ENCODE peak calls at places on chromosomes 16 and 17, in nine cellular contexts. V is left ventricle myocardium inferior, C is cardiac muscle cell, Y is thoracic aorta, U is GM23338, K is colonic mucosa, E is coronary artery, A is uterus, I is lung. P is an unnamed sample.

GRCh38 chr16:56792960-56793359 is 63.0 kb downstream of the NUP93 start:
- DNase-seq in C (no peak), I (no peak), V (no peak), Y (no peak), A (no peak), U (no peak), K (no peak), E (no peak), P (no peak)

GRCh38 chr17:6491071-6491700 is 46.9 kb downstream of the PIMREG start:
- DNase-seq in V (no peak), I (no peak), E (no peak), C (no peak), K (no peak), A (no peak), U (peak; percentile 48), Y (no peak), P (no peak)

GRCh38 chr17:82791532-82791931 is 39.7 kb downstream of the TBCD start:
- DNase-seq in E (no peak), K (no peak), V (no peak), U (no peak), A (no peak), C (no peak), I (no peak), Y (no peak), P (peak; percentile 97)

GRCh38 chr16:54361813-54362212 is 75.2 kb upstream of the IRX3 start:
- DNase-seq in U (peak; percentile 53), V (no peak), E (no peak), Y (no peak), K (no peak), C (no peak), I (no peak), A (no peak), P (no peak)

GRCh38 chr17:15918661-15919259 is 26.2 kb upstream of the ADORA2B start:
- DNase-seq in C (no peak), Y (no peak), E (peak; percentile 17), U (no peak), K (no peak), V (peak; percentile 37), I (no peak), A (no peak), P (no peak)

GRCh38 chr16:21222495-21223337 is 10.8 kb upstream of the ANKS4B start:
- DNase-seq in I (no peak), Y (no peak), V (no peak), K (peak; percentile 49), E (no peak), A (no peak), C (no peak), U (peak; percentile 22), P (no peak)

GRCh38 chr17:33057564-33057963 is 65.9 kb downstream of the SPACA3 start:
- DNase-seq in V (no peak), E (peak; percentile 35), K (no peak), C (no peak), Y (no peak), I (no peak), A (no peak), U (no peak), P (no peak)

GRCh38 chr17:21573961-21574610 is 118.2 kb upstream of the KCNJ18 start:
- DNase-seq in V (peak; percentile 83), I (no peak), U (no peak), K (peak; percentile 54), E (no peak), A (peak; percentile 72), C (no peak), Y (no peak), P (peak; percentile 81)

GRCh38 chr16:17304124-17304813 is 166.5 kb downstream of the XYLT1 start:
- DNase-seq in Y (no peak), E (no peak), V (no peak), K (peak; percentile 62), I (peak; percentile 40), U (no peak), C (no peak), A (no peak), P (peak; percentile 54)

GRCh38 chr16:56787185-56787584 is 57.3 kb downstream of the NUP93 start:
- DNase-seq in V (no peak), U (peak; percentile 45), E (no peak), I (no peak), Y (no peak), A (no peak), K (no peak), C (peak; percentile 17), P (no peak)

GRCh38 chr16:10297341-10298006 is 88.4 kb upstream of the ATF7IP2 start:
- DNase-seq in Y (no peak), V (no peak), C (no peak), A (no peak), K (no peak), U (no peak), E (no peak), I (no peak), P (no peak)

GRCh38 chr16:14505846-14506245 is 124.2 kb downstream of the PARN start:
- DNase-seq in U (no peak), K (no peak), I (no peak), E (no peak), C (no peak), Y (no peak), A (no peak), V (no peak), P (peak; percentile 90)

GRCh38 chr17:35890774-35891155 is 10.6 kb upstream of the CCL5 start:
- DNase-seq in V (no peak), A (no peak), U (peak; percentile 24), I (peak; percentile 29), C (no peak), Y (no peak), K (peak; percentile 34), E (no peak), P (no peak)

GRCh38 chr16:3164121-3164991 is 23.6 kb upstream of the OR1F1 start:
- DNase-seq in C (no peak), U (no peak), V (no peak), Y (no peak), I (no peak), K (no peak), E (no peak), A (no peak), P (no peak)

GRCh38 chr16:64391009-64391663 is 730.7 kb downstream of the CDH11 start:
- DNase-seq in I (no peak), U (no peak), E (no peak), A (no peak), Y (no peak), C (no peak), K (no peak), V (no peak), P (peak; percentile 57)

GRCh38 chr17:72299092-72299491 is 178.3 kb downstream of the SOX9 start:
- DNase-seq in A (no peak), V (no peak), C (no peak), I (no peak), U (no peak), E (no peak), K (no peak), Y (no peak), P (no peak)

GRCh38 chr16:10572611-10573010 is 7.8 kb downstream of the EMP2 start:
- DNase-seq in E (no peak), K (no peak), Y (no peak), I (no peak), A (no peak), V (no peak), C (no peak), U (no peak), P (no peak)

DNA sequence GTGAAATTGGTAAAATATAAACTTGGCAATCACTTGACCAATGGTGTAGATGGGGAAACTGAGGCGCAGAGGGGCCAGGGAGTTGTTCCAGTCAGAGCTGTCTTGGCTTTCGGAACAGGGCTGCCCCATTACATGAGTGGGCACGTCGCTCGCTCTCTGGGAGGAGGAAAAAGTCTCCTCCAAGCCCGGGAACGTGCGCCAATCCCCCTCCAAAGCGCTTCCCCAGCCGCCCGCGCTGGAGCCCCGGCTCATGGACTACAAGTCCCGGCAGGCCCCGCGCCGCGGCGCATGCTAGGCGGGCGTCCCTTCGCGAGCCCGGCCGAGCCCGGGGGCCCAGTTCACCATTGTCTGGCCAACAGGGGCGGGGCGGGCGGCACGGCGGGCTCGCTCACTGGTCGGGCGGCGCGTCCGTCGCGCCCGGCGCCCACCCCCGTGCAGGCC is 294 bp upstream of the LLGL1 start:
- DNase-seq in I (peak; percentile 95), E (peak; percentile 96), U (peak; percentile 98), V (peak; percentile 98), Y (peak; percentile 85), C (peak; percentile 99), A (peak; percentile 96), K (peak; percentile 96), P (peak; percentile 92)
- H3K4me3 ChIP-seq in I (peak overlapping the region; percentile 30), E (peak overlapping the region; percentile 93), U (peak overlapping the region; percentile 65), V (peak overlapping the region; percentile 77), Y (peak overlapping the region; percentile 67), C (no peak overlapping the region), A (peak overlapping the region; percentile 33), K (peak overlapping the region; percentile 14), P (peak overlapping the region; percentile 42)

DNA sequence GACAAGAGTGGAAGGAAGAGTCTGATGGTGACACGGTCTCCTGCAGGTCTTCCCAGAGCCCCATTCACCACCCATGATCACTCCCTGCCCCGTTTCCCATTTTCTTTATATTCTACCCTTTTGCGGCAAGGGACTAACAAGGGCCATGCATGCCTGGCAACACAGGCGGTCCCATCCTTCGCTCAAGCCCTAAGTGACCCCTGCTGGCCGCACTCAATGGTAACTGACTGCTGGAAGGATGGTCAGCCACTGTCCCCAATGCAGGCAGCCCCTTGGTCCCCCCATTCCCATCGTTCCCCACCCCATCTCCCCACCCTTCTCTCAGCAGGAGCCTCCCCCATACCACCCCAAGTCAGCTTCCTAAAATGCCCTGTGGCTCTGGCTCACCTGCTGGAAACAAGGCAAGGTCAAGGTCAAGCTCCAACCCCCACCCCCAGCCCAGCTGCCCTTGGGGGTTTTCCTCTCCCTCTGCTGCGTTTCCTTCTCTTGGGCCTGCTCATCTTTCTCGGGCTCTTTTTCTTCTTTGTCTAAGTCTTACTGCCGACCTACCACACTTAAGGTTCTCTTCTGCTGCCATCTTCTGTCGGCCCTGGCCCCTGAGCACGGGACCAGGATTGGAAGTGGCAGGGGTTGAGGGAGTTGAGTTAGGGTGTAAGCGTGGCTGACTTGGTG is 116.0 kb downstream of the RPTOR start:
- DNase-seq in A (no peak), K (no peak), V (no peak), I (no peak), U (no peak), E (no peak), C (no peak), Y (no peak), P (no peak)
- TF ChIP-seq CTCF in A (no peak), K (no peak), V (no peak), I (no peak), U (peak; percentile 22), E (no peak), C (no peak), Y (no peak), P (no peak)

DNA sequence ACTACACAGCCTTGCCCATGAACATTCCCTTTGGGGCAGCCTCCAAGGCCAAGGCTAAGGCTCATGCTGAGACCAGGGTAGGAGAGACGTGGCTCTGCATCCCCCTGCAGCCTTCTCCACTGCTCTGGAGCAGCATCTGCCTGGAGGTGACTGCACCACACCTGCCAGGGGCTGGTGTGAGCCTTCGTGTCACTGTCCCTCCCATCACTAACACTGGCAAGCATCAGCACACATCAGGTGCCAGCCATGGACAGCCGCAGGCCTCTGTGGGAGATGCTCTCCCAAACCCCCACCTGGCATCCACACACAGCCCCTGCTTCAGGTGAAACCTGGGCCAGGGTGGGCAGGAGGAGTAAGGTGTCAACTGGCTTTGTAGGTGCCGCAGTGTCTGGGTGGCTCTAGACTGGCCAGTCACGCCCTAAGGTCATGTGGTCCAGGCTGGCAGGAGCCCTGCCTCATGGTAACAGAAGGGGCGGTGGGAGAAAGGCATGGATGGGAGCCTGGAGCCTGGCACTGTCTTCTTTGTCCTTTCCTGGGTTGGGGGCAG is 18.1 kb upstream of the MTSS2 start:
- DNase-seq in C (no peak), A (no peak), V (no peak), Y (no peak), K (no peak), I (no peak), E (no peak), U (no peak), P (no peak)
- H3K4me3 ChIP-seq in C (no peak overlapping the region), A (no peak overlapping the region), V (no peak overlapping the region), Y (no peak overlapping the region), K (no peak overlapping the region), I (no peak overlapping the region), E (no peak overlapping the region), U (no peak overlapping the region), P (no peak overlapping the region)

GRCh38 chr16:26957283-26957859 is 109.4 kb upstream of the C16orf82 start:
- DNase-seq in Y (no peak), K (no peak), U (no peak), V (no peak), A (no peak), E (no peak), C (no peak), I (no peak), P (no peak)
- TF ChIP-seq CTCF in Y (no peak), K (no peak), U (no peak), V (no peak), A (no peak), E (no peak), C (no peak), I (no peak), P (no peak)

P was measured in fibroblast of mammary gland.